ENCODE peak calls at places on chromosomes 6 and 20, in seven cellular contexts. M is PC-3, R is MM.1S, Y is hepatocyte, D is A549, U is fibroblast of lung, L is IMR-90. Z is an unnamed sample.

GRCh38 chr20:54199721-54200176 is 8.1 kb upstream of the PFDN4 start:
- DNase-seq in M (peak), R (peak), Y (peak), D (peak), U (peak), L (peak), Z (peak)

GRCh38 chr6:165223736-165224135 is 85.7 kb downstream of the C6orf118 start:
- DNase-seq in M (no peak), R (no peak), Y (no peak), D (no peak), U (no peak), L (no peak), Z (no peak)

GRCh38 chr6:82712826-82713225 is 349.2 kb downstream of the TPBG start:
- DNase-seq in M (peak), R (peak), Y (no peak), D (no peak), U (peak), L (no peak), Z (no peak)

GRCh38 chr20:16491277-16491912 is 81.9 kb downstream of the KIF16B start:
- DNase-seq in M (no peak), R (no peak), Y (no peak), D (no peak), U (peak), L (peak), Z (no peak)

GRCh38 chr6:156691018-156691417 is 86.2 kb upstream of the ARID1B start:
- DNase-seq in M (no peak), R (no peak), Y (no peak), D (no peak), U (no peak), L (no peak), Z (no peak)

GRCh38 chr20:949717-950116 is 33.6 kb upstream of the ANGPT4 start:
- DNase-seq in M (no peak), R (no peak), Y (no peak), D (no peak), U (no peak), L (no peak), Z (no peak)

GRCh38 chr20:17969276-17969883 is 562 bp downstream of the MGME1 start:
- DNase-seq in M (peak), R (peak), Y (peak), D (peak), U (peak), L (no peak), Z (no peak)

GRCh38 chr20:51715873-51716215 is 52.3 kb downstream of the ATP9A start:
- DNase-seq in M (no peak), R (no peak), Y (no peak), D (no peak), U (no peak), L (no peak), Z (no peak)

GRCh38 chr20:8808180-8808535 is 260.7 kb upstream of the PLCB4 start:
- DNase-seq in M (no peak), R (no peak), Y (no peak), D (no peak), U (no peak), L (no peak), Z (no peak)

GRCh38 chr20:62208061-62208804 is 11.8 kb downstream of the HRH3 start:
- DNase-seq in M (no peak), R (no peak), Y (no peak), D (no peak), U (no peak), L (no peak), Z (no peak)

GRCh38 chr20:30610751-30611150 is 646.7 kb upstream of the DEFB115 start:
- DNase-seq in M (no peak), R (no peak), Y (no peak), D (no peak), U (no peak), L (no peak), Z (no peak)

GRCh38 chr20:14264869-14265268 is 72.5 kb downstream of the FLRT3 start:
- DNase-seq in M (peak), R (peak), Y (peak), D (peak), U (peak), L (peak), Z (no peak)

GRCh38 chr6:146434991-146435390 is 108.6 kb upstream of the RAB32 start:
- DNase-seq in M (no peak), R (no peak), Y (no peak), D (no peak), U (no peak), L (no peak), Z (no peak)

GRCh38 chr20:18973499-18974173 is 160.1 kb downstream of the SCP2D1 start:
- DNase-seq in M (no peak), R (no peak), Y (no peak), D (no peak), U (no peak), L (no peak), Z (no peak)

GRCh38 chr6:170542031-170542719 is 10.9 kb downstream of the PSMB1 start:
- DNase-seq in M (no peak), R (no peak), Y (no peak), D (no peak), U (peak), L (peak), Z (no peak)

GRCh38 chr6:141316236-141316635 is 816.5 kb upstream of the GJE1 start:
- DNase-seq in M (no peak), R (no peak), Y (no peak), D (no peak), U (no peak), L (no peak), Z (no peak)

GRCh38 chr6:121055572-121056163 is 278.6 kb downstream of the TBC1D32 start:
- DNase-seq in M (peak), R (peak), Y (peak), D (peak), U (peak), L (peak), Z (no peak)

GRCh38 chr6:81911446-81911845 is 159.0 kb upstream of the TENT5A start:
- DNase-seq in M (no peak), R (no peak), Y (no peak), D (no peak), U (no peak), L (no peak), Z (no peak)

GRCh38 chr6:79898076-79898475 is 49.3 kb downstream of the ELOVL4 start:
- DNase-seq in M (no peak), R (no peak), Y (no peak), D (no peak), U (no peak), L (no peak), Z (no peak)

GRCh38 chr6:31092769-31093505 is 19.4 kb downstream of the C6orf15 start:
- DNase-seq in M (peak), R (no peak), Y (no peak), D (no peak), U (no peak), L (no peak), Z (no peak)

GRCh38 chr20:51631011-51631950 is 88.8 kb upstream of the NFATC2 start:
- DNase-seq in M (peak), R (no peak), Y (peak), D (peak), U (peak), L (peak), Z (no peak)

GRCh38 chr20:51577432-51578144 is 35.1 kb upstream of the NFATC2 start:
- DNase-seq in M (no peak), R (no peak), Y (no peak), D (no peak), U (no peak), L (no peak), Z (no peak)

GRCh38 chr6:84926756-84927155 is 162.4 kb upstream of the TBX18 start:
- DNase-seq in M (peak), R (no peak), Y (no peak), D (peak), U (no peak), L (no peak), Z (no peak)

GRCh38 chr6:39169448-39170344 is 54.7 kb upstream of the SAYSD1 start:
- DNase-seq in M (peak), R (no peak), Y (no peak), D (no peak), U (no peak), L (no peak), Z (no peak)

GRCh38 chr6:5337573-5337972 is 76.3 kb downstream of the FARS2 start:
- DNase-seq in M (peak), R (no peak), Y (no peak), D (no peak), U (peak), L (peak), Z (no peak)

GRCh38 chr20:38170219-38170902 is 5.3 kb upstream of the TGM2 start:
- DNase-seq in M (no peak), R (no peak), Y (no peak), D (no peak), U (peak), L (peak), Z (no peak)

GRCh38 chr6:69974193-69974592 is 107.8 kb downstream of the COL19A1 start:
- DNase-seq in M (no peak), R (no peak), Y (peak), D (no peak), U (peak), L (peak), Z (no peak)

GRCh38 chr20:20211274-20211987 is 156.5 kb upstream of the INSM1 start:
- DNase-seq in M (peak), R (no peak), Y (peak), D (no peak), U (no peak), L (no peak), Z (no peak)

GRCh38 chr20:11067359-11067758 is 393.6 kb upstream of the JAG1 start:
- DNase-seq in M (no peak), R (no peak), Y (no peak), D (no peak), U (no peak), L (no peak), Z (no peak)

GRCh38 chr6:149249370-149250357 is 67.8 kb upstream of the TAB2 start:
- DNase-seq in M (peak), R (no peak), Y (no peak), D (no peak), U (no peak), L (no peak), Z (no peak)

GRCh38 chr6:44179072-44179536 is 20.5 kb downstream of the CAPN11 start:
- DNase-seq in M (peak), R (no peak), Y (no peak), D (no peak), U (no peak), L (no peak), Z (no peak)
- H3K4me2 ChIP-seq in M (peak), R (no peak), Y (no peak), D (no peak), U (no peak), L (no peak), Z (no peak)

GRCh38 chr6:49607391-49607982 is 29.2 kb downstream of the RHAG start:
- DNase-seq in M (peak), R (no peak), Y (no peak), D (no peak), U (no peak), L (no peak), Z (no peak)
- H3K4me2 ChIP-seq in M (peak), R (no peak), Y (no peak), D (peak), U (no peak), L (no peak), Z (no peak)

DNA sequence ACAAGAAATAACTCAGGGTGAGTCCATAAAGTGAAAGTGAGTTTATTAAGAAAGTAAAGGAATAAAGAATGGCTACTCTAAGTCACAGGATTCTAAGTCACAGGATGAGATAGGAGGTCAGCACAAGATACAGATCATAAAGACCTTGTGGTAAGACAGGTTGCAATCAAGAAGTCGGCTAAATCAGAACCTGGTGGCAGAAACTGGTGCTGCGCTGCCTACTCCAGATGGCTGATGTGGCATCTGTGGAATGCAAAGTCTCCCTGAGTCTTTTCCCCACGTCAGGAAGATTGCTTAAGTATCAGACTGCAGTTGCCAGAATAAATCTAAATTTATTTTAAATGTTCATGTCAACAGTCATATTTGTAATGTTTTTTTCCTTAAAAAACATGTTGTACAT is 10.7 kb upstream of the KCNK15 start:
- DNase-seq in M (peak), R (no peak), Y (peak), D (peak), U (peak), L (peak), Z (no peak)
- H3K4me2 ChIP-seq in M (peak), R (no peak), Y (no peak), D (peak), U (no peak), L (peak), Z (no peak)

DNA sequence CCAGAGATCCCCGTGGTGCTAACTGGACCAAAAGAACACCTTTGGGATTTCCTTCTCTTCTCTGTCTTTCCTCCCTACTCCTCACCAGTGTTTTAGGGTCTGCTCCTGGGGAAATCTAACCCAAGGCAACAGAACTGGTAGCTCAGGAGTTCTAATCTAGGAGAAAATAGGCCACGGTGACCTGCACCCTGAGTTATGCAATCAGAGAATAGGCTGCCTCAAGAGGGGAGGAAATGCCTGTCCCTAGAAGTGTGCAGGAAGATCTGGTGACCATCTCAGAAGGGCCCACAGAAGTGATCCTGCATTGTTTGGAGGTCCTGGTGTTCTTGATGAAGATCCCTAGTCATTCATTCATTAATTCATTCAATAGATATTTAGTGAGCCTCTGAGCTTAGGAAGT is 3.4 kb downstream of the ETV7 start:
- DNase-seq in M (no peak), R (no peak), Y (no peak), D (no peak), U (no peak), L (no peak), Z (no peak)
- H3K4me2 ChIP-seq in M (no peak), R (no peak), Y (no peak), D (no peak), U (no peak), L (no peak), Z (no peak)

DNA sequence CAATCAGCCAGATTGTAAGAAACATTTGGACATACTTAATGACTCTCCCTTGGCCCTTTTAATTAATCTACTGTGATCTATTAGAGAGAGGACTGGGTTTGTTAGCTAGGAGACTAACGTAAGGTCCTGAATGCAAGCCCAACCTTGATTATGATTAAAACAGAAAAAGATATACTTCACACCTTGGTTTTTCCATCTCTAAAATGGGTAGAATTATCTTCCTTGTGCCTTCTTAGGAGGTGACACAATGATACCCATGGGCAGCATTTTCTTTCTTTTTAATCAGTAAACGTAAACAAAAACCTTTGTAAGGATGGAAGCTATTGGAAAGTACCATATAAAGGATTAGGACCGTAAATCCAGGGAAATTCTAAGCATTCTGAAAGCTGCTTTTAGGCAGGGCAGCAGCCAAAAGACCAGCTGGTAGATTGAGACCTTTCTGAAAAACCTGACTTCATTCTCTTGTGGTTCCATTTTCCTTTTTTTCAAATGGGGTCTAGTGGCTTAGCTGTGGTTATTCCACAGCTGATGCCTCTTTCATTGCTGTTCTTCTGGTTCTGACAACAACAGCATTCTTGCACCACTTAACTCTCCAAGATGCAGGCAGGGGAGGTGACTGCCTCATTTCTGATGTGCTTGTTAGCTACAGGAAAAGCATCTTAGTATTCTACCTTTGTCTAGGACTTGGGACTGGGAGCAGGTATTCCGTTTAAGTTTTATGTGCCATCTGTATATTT is 27.4 kb downstream of the RREB1 start:
- DNase-seq in M (no peak), R (peak), Y (no peak), D (no peak), U (no peak), L (no peak), Z (no peak)
- H3K4me2 ChIP-seq in M (no peak), R (peak), Y (no peak), D (no peak), U (no peak), L (no peak), Z (no peak)

GRCh38 chr6:123589317-123589716 is 47.4 kb downstream of the TRDN start:
- DNase-seq in M (no peak), R (no peak), Y (no peak), D (no peak), U (no peak), L (no peak), Z (no peak)
- H3K4me2 ChIP-seq in M (no peak), R (no peak), Y (no peak), D (no peak), U (no peak), L (no peak), Z (no peak)

Z was measured in H9.